ENCODE peak calls at places on chromosome 7, in nine cellular contexts. L, V, T, Q, P, Z, D, F and A are unnamed samples. For H3K36me3, the result is how much of the 10 kb centered on the place peaks cover.

GRCh38 chr7:138295049-138295637 is 164.9 kb upstream of the TRIM24 start:
- DNase-seq in P (no peak), V (no peak), T (no peak), Q (no peak), F (no peak), Z (no peak), D (no peak), L (no peak), A (no peak)

GRCh38 chr7:157770716-157771320 is 434.0 kb downstream of the DNAJB6 start:
- DNase-seq in P (no peak), D (no peak), L (no peak), V (no peak), Q (no peak), Z (no peak), T (no peak), F (no peak), A (no peak)

GRCh38 chr7:25949672-25950487 is 202.1 kb upstream of the NFE2L3 start:
- DNase-seq in V (no peak), D (peak), P (no peak), Z (peak), F (no peak), T (peak), L (peak), Q (no peak), A (no peak)

GRCh38 chr7:137418841-137419240 is 75.3 kb upstream of the PTN start:
- DNase-seq in F (no peak), Z (no peak), L (no peak), D (no peak), Q (no peak), V (no peak), T (no peak), P (no peak), A (no peak)

GRCh38 chr7:84950836-84951235 is 236.0 kb downstream of the SEMA3D start:
- DNase-seq in L (no peak), V (no peak), P (no peak), T (no peak), Z (no peak), Q (peak), F (no peak), D (no peak), A (peak)

GRCh38 chr7:157552295-157552993 is 215.6 kb downstream of the DNAJB6 start:
- DNase-seq in V (no peak), D (no peak), F (no peak), P (no peak), T (no peak), L (no peak), Q (no peak), Z (peak), A (no peak)

GRCh38 chr7:43764039-43764789 is 5.7 kb downstream of the BLVRA start:
- DNase-seq in D (no peak), V (no peak), P (peak), Z (peak), Q (peak), T (peak), F (peak), L (peak), A (peak)

GRCh38 chr7:109131141-109131540 is 561.5 kb downstream of the DNAJB9 start:
- DNase-seq in D (no peak), F (no peak), P (no peak), Q (no peak), Z (no peak), V (no peak), T (no peak), L (no peak), A (no peak)

GRCh38 chr7:31192996-31193395 is 140.9 kb downstream of the ADCYAP1R1 start:
- DNase-seq in V (peak), Z (peak), F (peak), L (peak), Q (peak), T (peak), P (no peak), D (peak), A (peak)

GRCh38 chr7:71787513-71787912 is 624.6 kb downstream of the CALN1 start:
- DNase-seq in D (peak), Q (no peak), P (no peak), Z (no peak), L (no peak), F (no peak), T (no peak), V (no peak), A (no peak)

GRCh38 chr7:116576350-116577319 is 51.8 kb downstream of the CAV1 start:
- DNase-seq in T (no peak), F (no peak), P (peak), Q (peak), D (no peak), Z (no peak), L (no peak), V (no peak), A (peak)

GRCh38 chr7:18780266-18780665 is 284.7 kb downstream of the HDAC9 start:
- DNase-seq in V (no peak), F (no peak), D (no peak), Z (no peak), L (no peak), Q (no peak), P (no peak), T (no peak), A (no peak)

GRCh38 chr7:116628971-116629586 is 42.9 kb upstream of the MET start:
- DNase-seq in D (no peak), F (no peak), P (peak), T (peak), V (no peak), Z (no peak), Q (peak), L (peak), A (peak)

GRCh38 chr7:11835260-11835659 is 3.3 kb upstream of the THSD7A start:
- DNase-seq in Q (peak), V (no peak), F (no peak), T (no peak), D (peak), P (no peak), Z (no peak), L (no peak), A (no peak)

GRCh38 chr7:12529971-12530710 is 40.4 kb upstream of the SCIN start:
- DNase-seq in D (peak), T (no peak), Q (no peak), V (no peak), Z (no peak), L (no peak), P (no peak), F (no peak), A (no peak)

GRCh38 chr7:47988496-47989386 is 9.3 kb upstream of the HUS1 start:
- DNase-seq in P (no peak), F (no peak), D (peak), Z (no peak), Q (no peak), T (no peak), L (no peak), V (no peak), A (peak)

GRCh38 chr7:47227762-47228177 is 354.1 kb downstream of the TNS3 start:
- DNase-seq in F (no peak), P (no peak), T (no peak), Z (no peak), D (no peak), L (no peak), Q (no peak), V (peak), A (peak)

GRCh38 chr7:134770676-134771075 is 8.8 kb upstream of the CALD1 start:
- DNase-seq in Z (no peak), Q (no peak), P (no peak), F (no peak), T (no peak), D (no peak), V (no peak), L (no peak), A (no peak)

GRCh38 chr7:1579481-1580421 is 9.9 kb upstream of the PSMG3 start:
- DNase-seq in Q (peak), Z (peak), T (peak), F (peak), P (no peak), L (peak), D (peak), V (peak), A (peak)

GRCh38 chr7:121113288-121113687 is 124.8 kb downstream of the CPED1 start:
- DNase-seq in Q (peak), F (no peak), L (no peak), P (no peak), Z (no peak), D (no peak), V (no peak), T (no peak), A (peak)

GRCh38 chr7:22219036-22219435 is 137.9 kb downstream of the RAPGEF5 start:
- DNase-seq in P (no peak), Q (no peak), L (no peak), T (no peak), Z (no peak), F (no peak), D (no peak), V (no peak), A (peak)

GRCh38 chr7:74514131-74514591 is 60.5 kb downstream of the GTF2IRD1 start:
- DNase-seq in F (peak), Q (no peak), V (no peak), T (no peak), P (no peak), L (no peak), D (no peak), Z (no peak), A (no peak)

GRCh38 chr7:74141705-74142104 is 32.5 kb upstream of the EIF4H start:
- DNase-seq in V (no peak), T (no peak), L (no peak), P (no peak), D (no peak), Z (no peak), F (no peak), Q (peak), A (no peak)

GRCh38 chr7:159116581-159117339 is 27.9 kb downstream of the VIPR2 start:
- DNase-seq in Q (no peak), V (no peak), L (no peak), P (no peak), T (no peak), D (no peak), Z (peak), F (no peak), A (no peak)

GRCh38 chr7:43443380-43443779 is 139.5 kb upstream of the STK17A start:
- DNase-seq in D (no peak), L (no peak), F (no peak), T (no peak), V (no peak), Q (no peak), Z (no peak), P (no peak), A (no peak)

GRCh38 chr7:114703677-114704076 is 218.2 kb upstream of the MDFIC start:
- DNase-seq in V (no peak), Q (peak), L (no peak), D (no peak), Z (no peak), P (no peak), F (no peak), T (no peak), A (peak)

GRCh38 chr7:126569402-126569801 is 683.3 kb downstream of the GRM8 start:
- DNase-seq in P (no peak), V (no peak), L (no peak), Z (no peak), D (no peak), T (no peak), Q (no peak), F (no peak), A (no peak)

GRCh38 chr7:102415685-102416225 is 17.6 kb upstream of the ORAI2 start:
- DNase-seq in T (no peak), F (no peak), P (no peak), D (no peak), Q (no peak), L (peak), Z (no peak), V (peak), A (no peak)

GRCh38 chr7:15686957-15687644 is 618 bp upstream of the MEOX2 start:
- DNase-seq in Q (no peak), P (no peak), V (peak), D (peak), T (no peak), F (peak), L (no peak), Z (no peak), A (no peak)

GRCh38 chr7:50212016-50212325 is 92.5 kb upstream of the IKZF1 start:
- DNase-seq in Q (no peak), T (no peak), D (peak), F (no peak), L (no peak), P (no peak), Z (no peak), V (no peak), A (no peak)

DNA sequence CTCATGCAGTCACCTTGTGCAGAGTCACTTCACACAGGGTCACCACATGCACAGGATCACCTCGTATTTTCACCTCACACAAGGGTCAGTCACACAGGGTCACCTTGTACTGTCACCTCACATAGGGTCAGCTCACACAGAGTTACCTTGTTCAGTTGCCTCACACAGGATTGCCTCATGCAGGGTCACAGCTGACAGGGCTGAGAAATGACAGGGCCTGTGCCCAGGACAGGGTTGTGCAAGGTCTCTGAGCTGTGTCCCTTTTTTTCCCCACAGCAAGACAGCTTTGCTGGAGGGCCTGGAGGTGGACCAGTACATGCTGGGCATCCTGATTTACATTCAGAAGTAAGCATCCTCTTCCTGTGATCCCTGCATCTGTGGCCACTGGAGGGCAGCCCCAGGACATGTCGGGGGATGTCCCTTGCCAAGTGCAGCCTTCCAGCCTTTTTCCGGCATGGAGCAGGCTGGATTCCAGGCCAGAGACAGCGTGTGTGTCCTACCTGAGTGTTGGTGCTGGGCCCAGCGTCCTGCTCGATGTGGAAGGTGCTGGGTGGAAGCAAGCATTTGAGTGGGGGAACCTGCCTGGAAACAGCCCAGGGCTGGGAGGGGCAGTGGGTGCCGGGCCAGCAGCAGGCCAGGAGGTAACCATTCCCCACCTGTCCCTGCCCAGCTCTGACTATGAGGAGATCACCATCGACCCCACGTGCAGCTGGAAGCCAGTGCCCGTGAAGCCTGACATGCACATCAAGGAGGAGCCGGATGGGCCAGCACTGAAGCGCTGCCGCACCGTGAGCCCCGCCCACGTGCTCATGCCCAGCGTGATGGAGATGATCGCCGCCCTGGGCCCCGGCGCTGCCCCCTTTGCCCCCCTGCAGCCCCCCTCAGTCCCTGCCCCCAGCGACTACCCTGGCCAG is 16.3 kb downstream of the ZMIZ2 start:
- DNase-seq in Z (no peak), F (no peak), Q (no peak), T (no peak), V (no peak), D (no peak), P (no peak), L (no peak), A (no peak)
- H3K4me3 ChIP-seq in Z (no peak), F (no peak), Q (no peak), T (no peak), V (no peak), D (no peak), P (no peak), L (no peak), A (no peak)

GRCh38 chr7:6026917-6027316 is 4.3 kb upstream of the ANKRD61 start:
- DNase-seq in P (no peak), T (no peak), Z (peak), D (no peak), V (no peak), F (no peak), L (no peak), Q (no peak), A (no peak)
- H3K36me3 ChIP-seq in P (half or more), T (under half), Z (half or more), D (half or more), V (half or more), F (half or more), L (half or more), Q (under half), A (half or more)

DNA sequence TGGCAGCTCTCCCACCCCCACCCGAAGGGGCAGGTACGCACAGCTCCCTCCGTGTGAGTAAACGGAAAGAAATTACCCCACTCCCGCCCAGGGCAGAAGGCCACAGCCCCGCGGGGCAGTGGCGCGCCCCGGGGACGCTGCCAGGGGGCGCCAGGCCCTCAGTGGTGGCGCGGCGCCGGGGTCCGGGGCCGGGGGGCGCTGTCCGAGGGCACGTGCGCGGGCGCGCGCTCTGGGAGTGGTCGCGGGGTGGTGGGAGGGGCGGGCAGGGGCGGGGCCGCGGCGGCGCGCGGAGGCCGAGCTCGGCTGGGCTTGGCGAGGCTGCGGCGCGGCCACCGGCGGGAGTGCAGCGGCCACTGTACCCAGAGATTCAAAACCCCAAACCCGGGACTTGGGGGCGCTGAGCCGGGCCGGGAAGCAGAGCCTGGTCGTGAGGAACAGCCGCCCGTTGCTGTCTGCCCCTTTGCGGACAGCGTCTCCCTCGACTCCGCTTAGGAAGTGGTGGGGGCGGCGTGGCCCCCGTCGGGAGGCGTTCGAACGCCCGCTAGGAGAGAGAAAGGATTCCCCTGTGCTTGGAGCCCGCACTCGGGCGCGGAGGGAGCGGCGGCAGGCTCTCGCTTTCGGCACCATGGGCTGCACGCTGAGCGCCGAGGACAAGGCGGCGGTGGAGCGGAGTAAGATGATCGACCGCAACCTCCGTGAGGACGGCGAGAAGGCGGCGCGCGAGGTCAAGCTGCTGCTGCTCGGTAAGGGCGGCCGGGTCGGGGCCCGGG is at the start of gene GNAI1:
- DNase-seq in D (peak), F (peak), P (no peak), Q (peak), T (peak), L (peak), Z (peak), V (peak), A (peak)
- H3K4me3 ChIP-seq in D (peak), F (peak), P (peak), Q (peak), T (peak), L (peak), Z (peak), V (peak), A (peak)

GRCh38 chr7:4782333-4783291 is 7.2 kb downstream of the AP5Z1 start:
- DNase-seq in P (no peak), V (no peak), D (no peak), F (no peak), Z (no peak), T (no peak), Q (no peak), L (no peak), A (no peak)

GRCh38 chr7:4783762-4784351 is 8.4 kb downstream of the AP5Z1 start:
- DNase-seq in P (no peak), T (no peak), L (no peak), F (no peak), Q (no peak), V (no peak), Z (no peak), D (no peak), A (no peak)

GRCh38 chr7:4779118-4779517 is 3.7 kb downstream of the AP5Z1 start:
- DNase-seq in L (no peak), F (no peak), Q (no peak), V (no peak), D (no peak), T (no peak), P (no peak), Z (no peak), A (no peak)

GRCh38 chr7:4783292-4783652 is 7.8 kb downstream of the AP5Z1 start:
- DNase-seq in Q (no peak), L (no peak), V (no peak), Z (no peak), F (no peak), T (no peak), P (no peak), D (no peak), A (no peak)

GRCh38 chr7:4781366-4782069 is 6.1 kb downstream of the AP5Z1 start:
- DNase-seq in V (no peak), P (no peak), T (no peak), D (no peak), F (no peak), L (no peak), Q (no peak), Z (no peak), A (no peak)
- H3K36me3 ChIP-seq in V (half or more), P (half or more), T (under half), D (under half), F (half or more), L (half or more), Q (under half), Z (half or more), A (half or more)

GRCh38 chr7:44983742-44984477 is 5.1 kb upstream of the MYO1G start:
- DNase-seq in F (no peak), P (no peak), Z (no peak), T (no peak), Q (no peak), L (no peak), V (no peak), D (no peak), A (no peak)

GRCh38 chr7:44984478-44984758 is 5.6 kb upstream of the MYO1G start:
- DNase-seq in Q (no peak), Z (no peak), F (no peak), D (no peak), L (no peak), T (no peak), V (no peak), P (no peak), A (no peak)

GRCh38 chr7:44981035-44981706 is 2.4 kb upstream of the MYO1G start:
- DNase-seq in Q (no peak), Z (no peak), D (peak), L (no peak), T (no peak), F (no peak), P (no peak), V (no peak), A (no peak)

GRCh38 chr7:44982535-44982923 is 3.7 kb upstream of the MYO1G start:
- DNase-seq in Z (no peak), D (no peak), F (no peak), L (no peak), V (no peak), T (no peak), P (no peak), Q (no peak), A (no peak)

DNA sequence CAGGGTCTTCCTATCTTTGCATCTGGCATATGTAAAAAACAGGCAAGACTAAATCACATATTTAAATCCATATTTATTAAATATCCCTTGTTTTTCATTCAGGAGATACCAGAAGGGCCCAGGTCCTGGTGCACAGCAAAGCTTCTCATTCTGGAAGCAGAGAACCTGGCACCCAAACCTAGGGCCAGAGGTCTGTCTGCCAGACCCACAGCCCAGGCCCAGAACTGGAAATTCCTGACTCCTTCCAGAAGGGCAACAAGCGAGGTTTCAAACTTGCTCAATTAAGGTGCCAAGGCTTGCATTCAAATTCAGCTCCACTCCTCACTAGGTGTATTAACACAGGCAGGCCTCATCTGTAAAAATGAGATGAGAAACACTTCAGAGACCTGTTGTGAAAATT is 4.2 kb upstream of the MYO1G start:
- DNase-seq in Z (no peak), D (no peak), V (no peak), F (no peak), Q (no peak), T (no peak), L (no peak), P (no peak), A (no peak)
- H3K4me3 ChIP-seq in Z (no peak), D (no peak), V (no peak), F (no peak), Q (no peak), T (no peak), L (no peak), P (no peak), A (no peak)

GRCh38 chr7:106281127-106281526 is 3.7 kb downstream of the NAMPT start:
- DNase-seq in D (no peak), F (no peak), Z (no peak), L (no peak), P (no peak), Q (no peak), V (no peak), T (no peak), A (no peak)
- H3K36me3 ChIP-seq in D (under half), F (under half), Z (under half), L (under half), P (under half), Q (under half), V (under half), T (under half), A (under half)

DNA sequence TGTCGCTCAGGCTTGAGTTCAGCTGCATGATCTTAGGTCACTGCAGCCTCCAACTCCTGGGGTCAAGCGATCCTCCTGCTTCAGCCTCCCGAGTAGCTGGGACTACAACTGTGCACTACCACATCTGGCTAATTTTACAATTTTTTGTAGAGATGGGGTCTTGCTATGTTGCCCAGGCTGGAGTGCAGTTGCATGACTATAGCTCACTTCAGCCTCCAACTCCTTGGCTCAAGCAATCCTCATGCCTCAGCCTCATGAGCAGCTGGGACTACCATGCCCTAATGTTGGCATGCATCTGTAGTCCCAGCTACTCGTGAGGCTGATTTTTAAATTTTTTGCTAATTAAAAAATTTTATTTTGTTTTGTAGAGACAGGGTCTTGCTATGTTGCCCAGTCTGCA is 101.9 kb upstream of the NPTX2 start:
- DNase-seq in L (no peak), D (no peak), T (no peak), Z (no peak), Q (no peak), V (no peak), P (no peak), F (no peak), A (no peak)
- H3K4me3 ChIP-seq in L (no peak), D (no peak), T (no peak), Z (no peak), Q (no peak), V (no peak), P (no peak), F (no peak), A (no peak)